ENCODE peak calls at places on chromosomes 1 and 21, in seven cellular contexts. N is anterior cingulate cortex; U is stimulated activated CD4-positive, alpha-beta T cell treated with anti-CD3 and anti-CD28 coated beads, Interleukin-1b, Interleukin-23, amount 100 ng/mL, for 24 hours; Y is NCI-H1105; F is neuronal stem cell; T is cardiac muscle cell; Z is hypothalamus. R is an unnamed sample.

GRCh38 chr1:48061162-48062136 is 64.3 kb upstream of the TRABD2B start:
- DNase-seq in N (peak; percentile 26), Z (no peak), Y (peak; percentile 70), F (peak; percentile 63), T (peak; percentile 71), U (no peak), R (no peak)

GRCh38 chr1:10823000-10823401 is 26.6 kb upstream of the CASZ1 start:
- DNase-seq in F (no peak), N (no peak), U (no peak), Y (no peak), Z (no peak), T (peak; percentile 4), R (no peak)

GRCh38 chr1:1089731-1090423 is 15.8 kb upstream of the RNF223 start:
- DNase-seq in Z (no peak), N (no peak), Y (no peak), T (no peak), F (no peak), U (no peak), R (no peak)

GRCh38 chr21:39673736-39674135 is 61.0 kb downstream of the B3GALT5 start:
- DNase-seq in T (no peak), Y (peak; percentile 13), U (no peak), Z (no peak), F (no peak), N (no peak), R (no peak)

GRCh38 chr1:95233321-95233736 is 681 bp upstream of the RWDD3 start:
- DNase-seq in U (no peak), N (no peak), Y (no peak), T (peak; percentile 47), F (peak; percentile 23), Z (peak; percentile 23), R (no peak)

GRCh38 chr1:167518331-167518700 is at the start of gene CD247:
- DNase-seq in F (no peak), N (no peak), Y (no peak), Z (no peak), T (no peak), U (no peak), R (no peak)

GRCh38 chr1:54391450-54392071 is 14.6 kb downstream of the SSBP3 start:
- DNase-seq in U (no peak), Z (no peak), Y (no peak), N (no peak), F (peak; percentile 65), T (no peak), R (no peak)

GRCh38 chr1:147569587-147570241 is 28.4 kb downstream of the BCL9 start:
- DNase-seq in N (no peak), T (no peak), F (no peak), Y (no peak), Z (no peak), U (no peak), R (no peak)